ENCODE peak calls at places on chromosomes 4 and X, in five cellular contexts. A is cardiac muscle cell, P is neuronal stem cell, Q is endothelial cell of umbilical vein, N is fibroblast of lung. O is an unnamed sample.

GRCh38 chrX:119698835-119699234 is 5.9 kb upstream of the SEPTIN6 start:
- DNase-seq in N (peak; percentile 73), A (peak; percentile 63), Q (peak; percentile 47), P (no peak), O (no peak)

GRCh38 chrX:14717949-14718348 is 154.9 kb downstream of the FANCB start:
- DNase-seq in A (no peak), P (no peak), N (no peak), Q (no peak), O (no peak)

GRCh38 chrX:121876316-121876715 is 828.9 kb downstream of the GLUD2 start:
- DNase-seq in N (no peak), Q (no peak), P (no peak), A (no peak), O (no peak)

GRCh38 chr4:1992468-1993168 is 16.2 kb downstream of the NELFA start:
- DNase-seq in A (no peak), N (no peak), Q (no peak), P (no peak), O (peak; percentile 36)

GRCh38 chrX:149881081-149881711 is at the start of gene MAGEA8:
- DNase-seq in N (no peak), Q (no peak), P (no peak), A (no peak), O (no peak)

GRCh38 chr4:88352062-88352461 is 26.6 kb upstream of the HERC6 start:
- DNase-seq in P (no peak), Q (no peak), N (peak; percentile 30), A (no peak), O (no peak)

GRCh38 chr4:79232555-79232954 is 93.3 kb downstream of the NAA11 start:
- DNase-seq in P (no peak), N (peak; percentile 73), A (no peak), Q (no peak), O (no peak)

GRCh38 chr4:158280856-158281255 is 70.6 kb downstream of the TMEM144 start:
- DNase-seq in P (no peak), N (no peak), A (no peak), Q (no peak), O (no peak)

GRCh38 chrX:131677655-131678628 is 134.1 kb downstream of the OR13H1 start:
- DNase-seq in Q (peak; percentile 1), P (peak; percentile 18), N (peak; percentile 30), A (peak; percentile 68), O (no peak)

GRCh38 chr4:76449824-76450223 is 14.8 kb downstream of the SHROOM3 start:
- DNase-seq in N (peak; percentile 9), Q (no peak), A (no peak), P (no peak), O (no peak)

GRCh38 chrX:110699109-110699508 is 96.5 kb downstream of the CHRDL1 start:
- DNase-seq in P (no peak), A (no peak), N (no peak), Q (no peak), O (no peak)

GRCh38 chr4:27836505-27836904 is 975.9 kb downstream of the STIM2 start:
- DNase-seq in A (no peak), Q (no peak), P (no peak), N (no peak), O (no peak)

GRCh38 chrX:52983526-52983925 is 25.2 kb upstream of the FAM156A start:
- DNase-seq in A (no peak), N (no peak), P (no peak), Q (no peak), O (no peak)

GRCh38 chr4:40316333-40316781 is 18.8 kb upstream of the CHRNA9 start:
- DNase-seq in A (no peak), N (peak; percentile 96), P (no peak), Q (peak; percentile 92), O (no peak)

GRCh38 chr4:71713611-71714203 is 70.2 kb downstream of the GC start:
- DNase-seq in A (peak; percentile 63), N (peak; percentile 81), Q (peak; percentile 45), P (no peak), O (no peak)

GRCh38 chr4:44629280-44629866 is 22.1 kb downstream of the YIPF7 start:
- DNase-seq in A (peak; percentile 71), N (peak; percentile 45), P (peak; percentile 45), Q (peak; percentile 55), O (no peak)

DNA sequence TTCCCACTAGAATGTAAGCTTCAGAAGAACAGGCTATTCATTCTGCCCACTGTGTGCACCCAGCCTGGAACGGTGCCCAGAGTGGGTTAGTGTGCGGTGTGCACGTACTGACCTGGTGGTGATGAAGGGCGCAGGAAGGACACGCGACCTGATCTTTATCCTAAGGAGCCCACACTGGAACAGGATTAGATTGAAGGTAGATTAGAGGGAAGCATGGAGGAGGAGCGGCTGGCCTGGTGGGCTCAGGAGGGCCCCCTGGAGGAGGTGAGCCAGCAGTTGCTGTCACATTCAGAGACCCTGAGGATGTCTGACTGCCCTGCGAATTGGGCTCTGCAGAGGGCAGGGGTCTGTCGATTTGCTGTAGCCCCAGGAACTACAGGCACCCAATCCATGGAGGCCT is 73.1 kb downstream of the HTRA3 start:
- DNase-seq in Q (no peak), A (no peak), P (no peak), N (no peak), O (no peak)
- H3K27ac ChIP-seq in Q (no peak overlapping the region), A (no peak overlapping the region), P (no peak overlapping the region), N (no peak overlapping the region), O (peak overlapping the region; percentile 52)

GRCh38 chr4:139042981-139043460 is 27.4 kb downstream of the NOCT start:
- DNase-seq in A (no peak), Q (peak; percentile 91), N (peak; percentile 34), P (no peak), O (no peak)
- H3K27ac ChIP-seq in A (peak overlapping the region; percentile 50), Q (no peak overlapping the region), N (no peak overlapping the region), P (no peak overlapping the region), O (no peak overlapping the region)

GRCh38 chr4:36244257-36245084 is at the start of gene ARAP2:
- DNase-seq in N (peak; percentile 12), A (peak; percentile 73), Q (no peak), P (peak; percentile 35), O (peak; percentile 53)
- H3K27ac ChIP-seq in N (no peak within 1 kb of the TSS), A (no peak within 1 kb of the TSS), Q (no peak within 1 kb of the TSS), P (no peak within 1 kb of the TSS), O (peak within 1 kb of the TSS; percentile 93)

GRCh38 chr4:921830-922331 is 10.2 kb downstream of the GAK start:
- DNase-seq in A (no peak), N (no peak), P (no peak), Q (no peak), O (no peak)

GRCh38 chr4:925771-926500 is 6.2 kb downstream of the GAK start:
- DNase-seq in P (no peak), N (no peak), A (no peak), Q (no peak), O (no peak)

GRCh38 chr4:924107-925096 is 7.7 kb downstream of the GAK start:
- DNase-seq in N (no peak), Q (peak; percentile 38), A (no peak), P (no peak), O (no peak)

GRCh38 chr4:926538-926937 is 5.6 kb downstream of the GAK start:
- DNase-seq in A (peak; percentile 62), N (peak; percentile 12), P (peak; percentile 30), Q (no peak), O (no peak)

GRCh38 chr4:925171-925570 is 6.9 kb downstream of the GAK start:
- DNase-seq in Q (no peak), N (no peak), A (no peak), P (no peak), O (no peak)
- H3K27ac ChIP-seq in Q (no peak overlapping the region), N (no peak overlapping the region), A (no peak overlapping the region), P (no peak overlapping the region), O (no peak overlapping the region)

GRCh38 chr4:128162434-128162833 is 101.3 kb downstream of the LARP1B start:
- DNase-seq in A (no peak), P (no peak), Q (peak; percentile 79), N (peak; percentile 20), O (no peak)
- H3K27ac ChIP-seq in A (no peak overlapping the region), P (no peak overlapping the region), Q (peak overlapping the region; percentile 99), N (no peak overlapping the region), O (no peak overlapping the region)

GRCh38 chrX:69144854-69145253 is 20.4 kb downstream of the PJA1 start:
- DNase-seq in N (no peak), A (no peak), Q (no peak), P (no peak), O (no peak)
- H3K27ac ChIP-seq in N (no peak overlapping the region), A (no peak overlapping the region), Q (no peak overlapping the region), P (peak overlapping the region; percentile 54), O (no peak overlapping the region)

GRCh38 chr4:726235-726787 is 20.7 kb downstream of the PCGF3 start:
- DNase-seq in N (peak; percentile 32), Q (peak; percentile 57), P (no peak), A (no peak), O (no peak)
- H3K27ac ChIP-seq in N (peak overlapping the region; percentile 50), Q (peak overlapping the region; percentile 57), P (no peak overlapping the region), A (peak overlapping the region; percentile 75), O (peak overlapping the region; percentile 58)

GRCh38 chr4:929970-930625 is 2.0 kb downstream of the GAK start:
- DNase-seq in A (no peak), P (no peak), Q (no peak), N (peak; percentile 43), O (no peak)
- H3K27ac ChIP-seq in A (peak overlapping the region; percentile 86), P (no peak overlapping the region), Q (no peak overlapping the region), N (peak overlapping the region; percentile 98), O (peak overlapping the region; percentile 89)

O was measured in breast epithelium.